ENCODE peak calls at places on chromosomes 5 and 9, in four cellular contexts. C is GM12865, A is NCI-H2081, X is anterior cingulate cortex. Q is an unnamed sample.

GRCh38 chr5:133467325-133467700 is 145.0 kb downstream of the FSTL4 start:
- DNase-seq in X (no peak), A (no peak), C (no peak), Q (no peak)

GRCh38 chr5:134509308-134510040 is 16.0 kb upstream of the JADE2 start:
- DNase-seq in A (no peak), C (no peak), X (no peak), Q (no peak)

GRCh38 chr5:151572657-151573368 is 18.3 kb downstream of the FAT2 start:
- DNase-seq in A (no peak), X (no peak), C (no peak), Q (no peak)

GRCh38 chr9:123131258-123131657 is 97.8 kb downstream of the GPR21 start:
- DNase-seq in C (no peak), X (no peak), A (no peak), Q (no peak)

GRCh38 chr5:69528015-69528414 is 32.0 kb upstream of the GTF2H2C start:
- DNase-seq in C (no peak), A (no peak), X (no peak), Q (no peak)

GRCh38 chr5:180600554-180601041 is 9.3 kb upstream of the SCGB3A1 start:
- DNase-seq in A (no peak), X (no peak), C (no peak), Q (no peak)

GRCh38 chr9:136095495-136096058 is 488 bp upstream of the NACC2 start:
- DNase-seq in X (no peak), C (no peak), A (no peak), Q (no peak)

GRCh38 chr9:92632641-92633040 is 37.3 kb downstream of the IPPK start:
- DNase-seq in A (no peak), X (no peak), C (no peak), Q (no peak)

GRCh38 chr9:128494108-128494742 is 10.3 kb upstream of the GLE1 start:
- DNase-seq in C (no peak), X (no peak), A (peak; percentile 53), Q (no peak)

GRCh38 chr5:149727336-149728035 is 2.6 kb upstream of the PPARGC1B start:
- DNase-seq in A (no peak), X (no peak), C (no peak), Q (no peak)

GRCh38 chr9:120755044-120755443 is 38.2 kb downstream of the FBXW2 start:
- DNase-seq in A (no peak), X (no peak), C (peak; percentile 21), Q (peak; percentile 92)

GRCh38 chr5:93954421-93955069 is 213.1 kb upstream of the POU5F2 start:
- DNase-seq in X (no peak), C (no peak), A (no peak), Q (no peak)

Q was measured in Karpas-422.